ENCODE peak calls at places on chromosomes 12 and 14, in four cellular contexts. Q is bronchial epithelial cell, G is cardiac fibroblast, N is natural killer cell. D is an unnamed sample.

GRCh38 chr14:68393178-68393763 is 399.6 kb downstream of the ZFP36L1 start:
- DNase-seq in Q (no peak), G (no peak), N (no peak), D (no peak)

GRCh38 chr14:81849714-81850113 is 316.1 kb upstream of the SEL1L start:
- DNase-seq in Q (no peak), G (no peak), N (no peak), D (no peak)

GRCh38 chr12:52617403-52617785 is 965 bp downstream of the KRT73 start:
- DNase-seq in Q (no peak), G (no peak), N (no peak), D (no peak)

GRCh38 chr12:130715996-130716917 is at the start of gene RIMBP2:
- DNase-seq in Q (peak), G (peak), N (no peak), D (no peak)

GRCh38 chr14:54331516-54331915 is 65.3 kb upstream of the CDKN3 start:
- DNase-seq in Q (no peak), G (no peak), N (no peak), D (no peak)

GRCh38 chr14:54435500-54435981 is 5.6 kb downstream of the CNIH1 start:
- DNase-seq in Q (peak), G (peak), N (no peak), D (no peak)

GRCh38 chr12:110913119-110914056 is 7.0 kb downstream of the MYL2 start:
- DNase-seq in Q (no peak), G (no peak), N (no peak), D (no peak)

GRCh38 chr14:44979740-44980346 is 17.9 kb downstream of the TOGARAM1 start:
- DNase-seq in Q (no peak), G (peak), N (no peak), D (no peak)

GRCh38 chr12:115823635-115824034 is 453.9 kb downstream of the MED13L start:
- DNase-seq in Q (no peak), G (no peak), N (no peak), D (no peak)

GRCh38 chr12:92927055-92927435 is 2.0 kb downstream of the EEA1 start:
- DNase-seq in Q (peak), G (peak), N (peak), D (no peak)

GRCh38 chr14:35532783-35533356 is 1.1 kb upstream of the INSM2 start:
- DNase-seq in Q (peak), G (peak), N (no peak), D (no peak)

GRCh38 chr14:57057803-57058202 is 210.9 kb downstream of the EXOC5 start:
- DNase-seq in Q (no peak), G (no peak), N (no peak), D (no peak)

GRCh38 chr14:52960627-52961026 is 9.8 kb upstream of the FERMT2 start:
- DNase-seq in Q (peak), G (no peak), N (no peak), D (no peak)

GRCh38 chr12:52294803-52295202 is 3.5 kb upstream of the KRT81 start:
- DNase-seq in Q (no peak), G (no peak), N (no peak), D (no peak)

GRCh38 chr14:105197274-105197673 is 16.2 kb upstream of the NUDT14 start:
- DNase-seq in Q (no peak), G (peak), N (no peak), D (no peak)

DNA sequence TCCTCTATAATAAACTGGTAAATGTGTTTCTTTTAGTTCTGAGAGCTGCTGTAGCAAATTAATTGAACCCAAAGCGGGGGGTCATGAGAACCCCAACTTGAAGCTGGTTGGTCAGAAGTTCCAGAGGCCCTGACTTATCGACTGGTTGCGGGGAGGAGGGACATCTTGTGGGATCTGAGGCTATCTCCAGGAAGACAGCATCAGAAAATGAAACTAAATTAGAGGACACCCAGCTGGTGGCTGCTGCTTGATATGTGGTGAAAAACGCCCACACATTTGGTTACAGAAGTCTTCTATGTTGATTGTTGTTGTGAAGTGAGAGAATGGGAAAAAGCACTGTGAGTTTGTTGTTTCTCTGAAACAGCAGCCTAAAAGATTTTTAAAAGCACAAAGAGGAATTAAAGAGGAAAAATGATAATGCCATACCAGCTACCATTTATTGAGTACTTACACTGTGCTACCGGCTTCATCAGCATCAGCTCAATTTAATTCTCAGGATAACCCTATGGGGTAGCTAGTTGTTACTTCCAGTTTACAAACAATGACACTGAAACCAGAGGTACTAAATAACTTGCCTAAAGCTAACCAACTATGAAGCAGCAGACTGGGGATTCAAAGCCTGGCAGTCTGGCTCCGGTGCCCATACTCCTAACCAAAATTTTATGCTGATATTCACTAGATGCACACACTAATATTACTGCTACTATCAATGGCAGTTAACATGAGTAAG is 24.3 kb downstream of the DDX24 start:
- DNase-seq in Q (no peak), G (peak), N (no peak), D (no peak)
- TF ChIP-seq CTCF in Q (no peak), G (no peak), N (no peak), D (no peak)

DNA sequence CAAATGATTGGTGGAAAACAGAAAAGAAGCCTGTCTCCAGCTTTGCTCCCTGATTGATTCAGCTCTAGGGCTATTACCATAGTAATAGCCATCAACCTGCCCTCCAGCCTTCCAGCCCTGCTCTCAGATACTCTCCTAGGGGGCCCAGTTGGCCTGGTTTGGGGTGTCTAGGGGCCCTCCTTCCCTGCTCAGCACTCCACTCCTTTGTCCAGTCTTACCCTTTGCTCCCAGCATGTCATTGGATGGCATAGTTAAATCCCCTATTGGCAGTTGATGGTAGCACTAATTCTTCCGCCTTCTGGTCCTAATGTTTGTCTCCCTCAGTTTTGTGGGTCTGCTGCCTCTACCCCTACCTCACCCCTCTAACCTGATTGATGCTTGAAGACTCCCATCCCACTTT is 175.4 kb upstream of the PELI2 start:
- DNase-seq in Q (no peak), G (no peak), N (no peak), D (no peak)
- TF ChIP-seq CTCF in Q (no peak), G (no peak), N (no peak), D (no peak)

GRCh38 chr12:8698132-8698829 is 490 bp downstream of the RIMKLB start:
- DNase-seq in Q (no peak), G (peak), N (peak), D (peak)
- TF ChIP-seq CTCF in Q (no peak), G (no peak), N (no peak), D (no peak)

GRCh38 chr14:90274019-90274418 is 17.7 kb downstream of the PSMC1 start:
- DNase-seq in Q (no peak), G (no peak), N (no peak), D (no peak)
- TF ChIP-seq CTCF in Q (no peak), G (peak), N (no peak), D (no peak)

GRCh38 chr12:108350511-108350910 is 11.4 kb upstream of the CMKLR1 start:
- DNase-seq in Q (no peak), G (no peak), N (no peak), D (no peak)

GRCh38 chr12:108349245-108349644 is 10.1 kb upstream of the CMKLR1 start:
- DNase-seq in Q (no peak), G (no peak), N (no peak), D (no peak)

GRCh38 chr12:108348842-108349241 is 9.7 kb upstream of the CMKLR1 start:
- DNase-seq in Q (no peak), G (no peak), N (no peak), D (no peak)

GRCh38 chr12:108346022-108346633 is 7.0 kb upstream of the CMKLR1 start:
- DNase-seq in Q (no peak), G (no peak), N (no peak), D (no peak)

DNA sequence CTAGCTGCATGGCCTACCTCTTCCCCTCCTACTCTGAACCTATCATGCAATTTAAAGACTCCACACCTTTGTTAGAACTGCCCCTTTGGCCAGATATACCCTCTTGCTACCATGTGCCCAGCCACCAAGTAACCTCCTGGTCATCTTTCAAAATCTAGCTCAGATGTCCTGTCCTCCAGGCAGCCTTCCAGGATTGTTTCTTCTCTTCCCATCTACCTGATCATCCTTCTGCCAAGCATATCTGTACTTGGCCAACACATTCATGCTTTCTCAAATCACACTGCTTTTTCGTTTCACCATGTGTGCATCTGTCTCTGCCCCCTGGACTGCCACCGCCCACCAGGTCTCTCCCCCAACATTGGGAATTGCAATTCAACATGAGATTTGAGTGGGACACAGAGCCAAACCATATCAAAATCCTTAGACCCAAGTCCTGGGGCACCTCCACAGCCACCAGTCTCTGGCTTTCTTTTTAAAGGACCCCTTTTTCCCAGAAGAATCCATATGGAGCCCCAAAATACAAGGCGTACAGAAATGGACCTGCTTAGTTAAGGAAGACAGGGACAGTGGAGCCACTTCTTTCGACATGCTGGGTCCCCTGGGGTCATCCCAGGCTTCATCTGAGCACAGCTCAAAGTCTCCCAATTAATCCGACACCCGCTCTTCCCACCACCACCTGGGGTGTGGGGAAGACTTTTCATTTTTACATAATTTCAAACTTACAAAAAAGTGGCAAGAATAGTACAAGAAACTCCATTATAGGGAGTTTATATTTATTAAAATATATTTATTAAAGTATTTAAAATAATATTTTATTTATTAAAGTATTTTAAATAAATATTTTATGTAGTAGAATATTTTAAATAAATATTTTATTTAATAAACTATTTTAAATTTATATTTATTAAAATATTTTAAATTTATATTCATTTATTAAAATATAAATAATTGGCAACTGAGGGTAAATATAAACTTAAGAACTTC is 7.9 kb upstream of the CMKLR1 start:
- DNase-seq in Q (no peak), G (no peak), N (no peak), D (no peak)
- TF ChIP-seq CTCF in Q (no peak), G (no peak), N (no peak), D (no peak)

DNA sequence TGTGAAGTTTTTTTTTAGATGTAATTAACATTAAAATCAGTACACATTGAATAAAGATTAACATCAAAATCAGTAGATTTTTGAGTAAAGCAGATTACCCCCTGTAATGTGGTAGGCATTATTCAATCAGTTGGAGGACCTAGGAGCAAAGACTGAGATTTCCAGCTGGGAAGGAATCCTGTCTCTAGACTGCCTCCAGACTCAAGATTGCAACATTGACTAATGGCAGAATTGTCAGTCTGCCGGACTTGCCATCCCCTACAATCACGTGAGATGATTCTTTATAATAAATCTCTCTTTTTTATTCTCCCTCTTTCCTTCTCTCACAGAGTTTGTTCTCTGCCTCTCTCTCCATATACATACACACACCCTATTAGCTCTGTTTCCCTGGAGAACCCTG is 51.4 kb upstream of the SLC6A15 start:
- DNase-seq in Q (no peak), G (no peak), N (no peak), D (no peak)
- TF ChIP-seq CTCF in Q (no peak), G (no peak), N (no peak), D (no peak)

GRCh38 chr14:72649603-72650227 is 244.2 kb downstream of the DPF3 start:
- DNase-seq in Q (peak), G (no peak), N (no peak), D (no peak)
- TF ChIP-seq CTCF in Q (no peak), G (no peak), N (no peak), D (no peak)

DNA sequence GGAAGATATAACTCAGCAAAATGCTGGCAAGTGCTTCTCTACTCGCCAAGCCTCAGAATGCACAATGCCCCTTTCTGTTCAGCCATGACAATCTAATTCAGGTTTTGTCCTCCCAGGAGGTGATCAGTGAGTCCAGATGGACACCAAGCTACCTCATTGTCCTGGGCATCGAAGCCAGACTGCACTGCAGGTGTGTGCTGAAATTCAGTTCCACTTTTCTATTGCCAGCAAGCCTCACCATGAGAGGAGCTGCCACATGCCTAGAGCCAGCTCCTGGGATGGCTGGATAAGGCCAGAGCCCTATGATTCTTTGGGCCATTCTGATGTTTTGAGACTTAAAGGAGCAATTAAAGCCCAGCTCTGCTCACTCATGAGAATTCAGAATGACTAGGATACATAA is 186.7 kb downstream of the GRIN2B start:
- DNase-seq in Q (no peak), G (no peak), N (no peak), D (no peak)
- TF ChIP-seq CTCF in Q (no peak), G (no peak), N (no peak), D (no peak)